ENCODE peak calls at places on chromosomes 11 and 22, in seven cellular contexts. N is posterior vena cava; D is non-pigmented ciliary epithelial cell; Z is head of caudate nucleus; K is effector CD4-positive, alpha-beta T cell; Q is T-helper 1 cell; O is activated naive CD8-positive, alpha-beta T cell treated with anti-CD3 and anti-CD28 coated beads, Interleukin-2, amount 10 ng/mL, durations not matched to agents 7 days and 5 days. L is an unnamed sample.

GRCh38 chr11:105181521-105181920 is 42.0 kb upstream of the CARD18 start:
- DNase-seq in N (no peak), D (no peak), Z (no peak), K (no peak), Q (no peak), O (no peak), L (no peak)

GRCh38 chr11:80886684-80887083 is 1445.9 kb upstream of the TENM4 start:
- DNase-seq in N (no peak), D (no peak), Z (no peak), K (no peak), Q (no peak), O (no peak), L (no peak)

GRCh38 chr11:60764879-60765278 is 8.2 kb downstream of the MS4A15 start:
- DNase-seq in N (no peak), D (no peak), Z (no peak), K (no peak), Q (no peak), O (no peak), L (no peak)

GRCh38 chr22:45882881-45883810 is 93.8 kb downstream of the WNT7B start:
- DNase-seq in N (peak), D (no peak), Z (no peak), K (no peak), Q (no peak), O (no peak), L (no peak)

GRCh38 chr22:23216331-23217170 is 36.2 kb downstream of the BCR start:
- DNase-seq in N (no peak), D (no peak), Z (no peak), K (peak), Q (peak), O (no peak), L (no peak)

GRCh38 chr11:8230178-8230859 is 33.4 kb downstream of the LMO1 start:
- DNase-seq in N (no peak), D (no peak), Z (no peak), K (no peak), Q (no peak), O (no peak), L (no peak)

GRCh38 chr11:61794579-61794978 is 1.9 kb downstream of the FEN1 start:
- DNase-seq in N (no peak), D (no peak), Z (no peak), K (no peak), Q (no peak), O (no peak), L (no peak)

GRCh38 chr22:41862530-41863266 is 29.8 kb downstream of the SREBF2 start:
- DNase-seq in N (no peak), D (no peak), Z (no peak), K (no peak), Q (peak), O (peak), L (no peak)

GRCh38 chr11:82718307-82718706 is 15.4 kb downstream of the FAM181B start:
- DNase-seq in N (no peak), D (no peak), Z (peak), K (no peak), Q (peak), O (no peak), L (no peak)

GRCh38 chr11:33643167-33643817 is 57.3 kb downstream of the C11orf91 start:
- DNase-seq in N (no peak), D (no peak), Z (no peak), K (no peak), Q (no peak), O (no peak), L (no peak)

GRCh38 chr22:25081409-25081824 is 118.2 kb upstream of the CRYBB3 start:
- DNase-seq in N (no peak), D (no peak), Z (no peak), K (peak), Q (peak), O (peak), L (no peak)

GRCh38 chr11:61911701-61912529 is 5.5 kb downstream of the RAB3IL1 start:
- DNase-seq in N (peak), D (no peak), Z (no peak), K (no peak), Q (no peak), O (no peak), L (peak)

GRCh38 chr11:37451903-37452302 is 853.9 kb upstream of the RAG2 start:
- DNase-seq in N (no peak), D (no peak), Z (no peak), K (no peak), Q (no peak), O (no peak), L (no peak)

GRCh38 chr11:71294846-71295600 is 42.6 kb upstream of the SHANK2 start:
- DNase-seq in N (peak), D (no peak), Z (no peak), K (no peak), Q (no peak), O (no peak), L (peak)

GRCh38 chr11:40879911-40880310 is 579.5 kb downstream of the LRRC4C start:
- DNase-seq in N (no peak), D (no peak), Z (no peak), K (no peak), Q (no peak), O (no peak), L (no peak)

GRCh38 chr11:9254416-9254815 is 10.7 kb downstream of the DENND5A start:
- DNase-seq in N (no peak), D (no peak), Z (no peak), K (no peak), Q (no peak), O (no peak), L (no peak)

GRCh38 chr11:61917357-61918109 is at the start of gene RAB3IL1:
- DNase-seq in N (peak), D (no peak), Z (no peak), K (no peak), Q (no peak), O (peak), L (peak)

GRCh38 chr11:64366751-64367150 is 7.8 kb downstream of the RPS6KA4 start:
- DNase-seq in N (no peak), D (no peak), Z (no peak), K (no peak), Q (no peak), O (no peak), L (no peak)

GRCh38 chr11:35082322-35083180 is 56.4 kb upstream of the CD44 start:
- DNase-seq in N (peak), D (no peak), Z (peak), K (peak), Q (peak), O (peak), L (peak)

GRCh38 chr11:82944198-82944597 is 42.7 kb downstream of the DDIAS start:
- DNase-seq in N (no peak), D (no peak), Z (no peak), K (no peak), Q (no peak), O (no peak), L (no peak)

L was measured in coronary artery.